ENCODE peak calls at places on chromosomes 11 and 22, in six cellular contexts. V is mesendoderm, T is IMR-90, U is H1, H is mesenchymal stem cell, M is H9. S is an unnamed sample.

GRCh38 chr22:40345801-40346177 is 511 bp upstream of the ADSL start:
- DNase-seq in V (no peak), T (no peak), U (peak), H (no peak), M (no peak), S (no peak)

GRCh38 chr11:1502168-1502955 is 15.8 kb upstream of the MOB2 start:
- DNase-seq in V (no peak), T (no peak), U (no peak), H (no peak), M (no peak), S (no peak)

GRCh38 chr11:126345759-126346585 is 9.5 kb upstream of the ST3GAL4 start:
- DNase-seq in V (peak), T (peak), U (no peak), H (peak), M (no peak), S (no peak)

GRCh38 chr11:75597636-75598035 is 35.6 kb downstream of the SERPINH1 start:
- DNase-seq in V (peak), T (no peak), U (no peak), H (peak), M (peak), S (peak)

GRCh38 chr11:74686792-74687191 is 44.4 kb downstream of the CHRDL2 start:
- DNase-seq in V (no peak), T (peak), U (no peak), H (no peak), M (no peak), S (no peak)

GRCh38 chr11:10310301-10310841 is 5.5 kb downstream of the ADM start:
- DNase-seq in V (peak), T (peak), U (no peak), H (peak), M (no peak), S (no peak)

GRCh38 chr11:74936976-74937375 is 11.9 kb downstream of the XRRA1 start:
- DNase-seq in V (no peak), T (no peak), U (no peak), H (no peak), M (no peak), S (no peak)

GRCh38 chr11:119322360-119322739 is 5.4 kb upstream of the MCAM start:
- DNase-seq in V (no peak), T (no peak), U (no peak), H (peak), M (no peak), S (no peak)

GRCh38 chr22:38831166-38831945 is 12.5 kb downstream of the NPTXR start:
- DNase-seq in V (no peak), T (peak), U (no peak), H (peak), M (no peak), S (no peak)

GRCh38 chr22:36873614-36874308 is 13.0 kb downstream of the NCF4 start:
- DNase-seq in V (peak), T (peak), U (no peak), H (peak), M (peak), S (no peak)

GRCh38 chr11:9362393-9362863 is 22.0 kb upstream of the IPO7 start:
- DNase-seq in V (peak), T (no peak), U (no peak), H (peak), M (peak), S (no peak)

GRCh38 chr11:104581246-104581980 is 316.8 kb downstream of the CASP12 start:
- DNase-seq in V (peak), T (peak), U (no peak), H (no peak), M (no peak), S (peak)

GRCh38 chr11:62340269-62340901 is 3.1 kb downstream of the ASRGL1 start:
- DNase-seq in V (peak), T (peak), U (peak), H (peak), M (peak), S (peak)

GRCh38 chr22:42830161-42830560 is 26.9 kb downstream of the ARFGAP3 start:
- DNase-seq in V (no peak), T (no peak), U (no peak), H (no peak), M (no peak), S (no peak)

GRCh38 chr22:18110944-18111758 is 542 bp downstream of the TUBA8 start:
- DNase-seq in V (no peak), T (no peak), U (peak), H (no peak), M (no peak), S (no peak)

DNA sequence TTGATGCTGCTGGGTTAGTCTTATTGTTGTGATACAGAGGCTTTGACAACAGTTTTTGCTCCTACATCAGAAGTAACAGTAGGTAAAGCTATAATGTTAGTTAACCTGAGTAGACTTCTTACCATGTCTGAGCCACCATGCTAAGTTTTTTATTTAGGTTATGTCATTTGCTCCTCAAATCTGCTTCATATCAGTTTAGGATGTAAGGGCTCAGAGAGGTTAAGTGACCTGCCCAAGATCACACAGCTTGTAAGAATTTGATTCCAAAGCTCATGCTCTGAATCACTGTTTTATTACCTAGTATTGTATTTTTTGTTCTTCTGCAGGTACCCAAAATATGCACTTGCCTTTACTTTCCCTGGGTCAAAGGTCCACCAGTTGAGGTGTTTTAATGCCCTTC is 161.7 kb downstream of the COMMD9 start:
- DNase-seq in V (no peak), T (no peak), U (no peak), H (no peak), M (no peak), S (no peak)
- H2BK15ac ChIP-seq in V (no peak), T (no peak), U (no peak), H (no peak), M (no peak), S (no peak)

DNA sequence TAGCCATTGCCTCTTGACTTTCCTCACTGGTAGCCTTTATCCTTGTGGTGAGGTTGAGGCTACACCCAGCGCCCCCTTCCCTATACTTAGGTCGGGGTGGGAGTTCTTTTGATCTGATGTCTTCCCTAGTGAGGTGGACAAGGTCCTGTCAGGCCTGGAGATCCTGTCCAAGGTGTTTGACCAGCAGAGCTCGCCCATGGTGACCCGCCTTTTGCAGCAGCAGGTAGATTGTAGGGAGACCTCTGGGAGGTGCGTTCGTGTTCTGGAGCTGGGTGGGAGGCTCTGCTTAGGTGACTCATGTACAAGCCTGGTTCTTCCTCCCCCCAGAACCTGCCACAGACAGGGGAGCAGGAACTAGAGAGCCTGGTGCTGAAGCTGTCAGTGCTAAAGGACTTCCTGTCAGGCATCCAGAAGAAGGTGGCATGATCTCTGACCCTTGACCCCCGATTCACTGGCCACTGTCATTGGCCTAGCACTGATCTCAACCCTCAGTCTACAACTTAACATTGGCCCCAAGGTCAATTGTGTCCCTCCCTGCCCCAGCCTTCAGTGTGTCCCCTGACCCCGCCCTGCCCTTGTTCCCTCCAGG is 4.9 kb downstream of the INPPL1 start:
- DNase-seq in V (no peak), T (no peak), U (peak), H (no peak), M (no peak), S (no peak)
- H2BK15ac ChIP-seq in V (no peak), T (no peak), U (no peak), H (no peak), M (no peak), S (no peak)

GRCh38 chr11:67521924-67522323 is 1.3 kb downstream of the CABP2 start:
- DNase-seq in V (no peak), T (no peak), U (no peak), H (no peak), M (no peak), S (no peak)
- H2BK15ac ChIP-seq in V (no peak), T (no peak), U (no peak), H (no peak), M (no peak), S (peak)

GRCh38 chr11:69343401-69344321 is 49.7 kb downstream of the MYEOV start:
- DNase-seq in V (no peak), T (no peak), U (no peak), H (no peak), M (peak), S (no peak)
- H2BK15ac ChIP-seq in V (no peak), T (peak), U (no peak), H (no peak), M (no peak), S (no peak)

DNA sequence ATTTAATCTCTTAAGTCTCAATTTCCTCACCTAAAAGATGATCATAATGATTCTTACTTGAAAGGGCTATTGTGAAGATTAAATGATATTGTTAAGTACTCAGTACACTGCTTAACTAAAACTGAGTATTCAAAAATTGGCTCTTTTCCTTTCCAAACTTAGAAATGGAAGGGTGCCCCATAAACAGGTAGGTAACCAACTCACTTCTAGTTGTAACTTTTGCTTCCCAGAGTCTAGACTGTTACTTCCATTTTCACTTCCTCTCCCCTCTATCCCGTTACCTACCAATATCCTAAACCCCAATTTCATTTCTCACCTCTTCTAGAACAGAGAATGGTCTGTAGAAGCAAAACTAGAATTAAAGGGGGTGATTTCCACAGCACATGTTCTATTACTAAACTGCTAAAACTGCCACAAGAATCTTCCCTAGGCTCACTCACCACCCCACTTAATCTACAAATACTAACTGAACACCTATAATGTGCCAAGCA is 50.0 kb downstream of the RRAS2 start:
- DNase-seq in V (no peak), T (no peak), U (no peak), H (no peak), M (no peak), S (no peak)
- H2BK15ac ChIP-seq in V (no peak), T (no peak), U (no peak), H (no peak), M (no peak), S (no peak)